ENCODE peak calls at places on chromosome 5, in eight cellular contexts. R, K, E, G, N, X, I and D are unnamed samples.

GRCh38 chr5:107476783-107477182 is 194.0 kb downstream of the EFNA5 start:
- DNase-seq in R (no peak), K (no peak), E (no peak), G (no peak), N (no peak), X (peak), I (no peak), D (no peak)

GRCh38 chr5:151413800-151414199 is 33.6 kb upstream of the SLC36A1 start:
- DNase-seq in R (no peak), K (no peak), E (no peak), G (no peak), N (no peak), X (no peak), I (no peak), D (no peak)

GRCh38 chr5:171901764-171902163 is 104.7 kb downstream of the FBXW11 start:
- DNase-seq in R (no peak), K (no peak), E (no peak), G (no peak), N (no peak), X (no peak), I (no peak), D (no peak)

GRCh38 chr5:53874409-53874808 is 314.0 kb downstream of the NDUFS4 start:
- DNase-seq in R (no peak), K (no peak), E (no peak), G (peak), N (no peak), X (peak), I (no peak), D (no peak)

GRCh38 chr5:165157209-165157608 is 1651.8 kb downstream of the MAT2B start:
- DNase-seq in R (no peak), K (no peak), E (no peak), G (no peak), N (no peak), X (no peak), I (no peak), D (no peak)

GRCh38 chr5:105573575-105573974 is 2011.0 kb upstream of the NUDT12 start:
- DNase-seq in R (no peak), K (no peak), E (no peak), G (no peak), N (no peak), X (no peak), I (no peak), D (no peak)

GRCh38 chr5:100647461-100648230 is 112.5 kb downstream of the FAM174A start:
- DNase-seq in R (no peak), K (no peak), E (peak), G (no peak), N (peak), X (no peak), I (peak), D (peak)

GRCh38 chr5:58775699-58776098 is 192.8 kb downstream of the RAB3C start:
- DNase-seq in R (no peak), K (no peak), E (no peak), G (no peak), N (no peak), X (no peak), I (no peak), D (no peak)

GRCh38 chr5:95969646-95970358 is 8.2 kb upstream of the ELL2 start:
- DNase-seq in R (no peak), K (no peak), E (no peak), G (no peak), N (no peak), X (no peak), I (no peak), D (no peak)

GRCh38 chr5:125266106-125266505 is 519.7 kb upstream of the ZNF608 start:
- DNase-seq in R (no peak), K (no peak), E (no peak), G (no peak), N (no peak), X (no peak), I (no peak), D (no peak)

GRCh38 chr5:157659886-157660660 is 7.8 kb upstream of the SOX30 start:
- DNase-seq in R (no peak), K (no peak), E (no peak), G (no peak), N (no peak), X (no peak), I (no peak), D (no peak)

GRCh38 chr5:175772747-175773533 is 98.4 kb upstream of the CPLX2 start:
- DNase-seq in R (no peak), K (no peak), E (no peak), G (no peak), N (peak), X (no peak), I (no peak), D (no peak)

GRCh38 chr5:40781843-40782409 is 16.2 kb downstream of the PRKAA1 start:
- DNase-seq in R (no peak), K (no peak), E (no peak), G (no peak), N (no peak), X (no peak), I (peak), D (no peak)

GRCh38 chr5:127757576-127757975 is 54.4 kb downstream of the CCDC192 start:
- DNase-seq in R (no peak), K (no peak), E (no peak), G (peak), N (no peak), X (peak), I (no peak), D (no peak)